ENCODE peak calls at places on chromosomes 13 and 19, in nine cellular contexts. P, H, B, C, L, U, N, M and Y are unnamed samples.

GRCh38 chr19:39247701-39248664 is 673 bp downstream of the IFNL4 start:
- DNase-seq in B (no peak), H (peak; percentile 53), P (no peak), L (no peak), U (peak; percentile 67), N (no peak), M (peak; percentile 8), C (no peak), Y (peak; percentile 47)

GRCh38 chr13:110624766-110625756 is 9.7 kb downstream of the NAXD start:
- DNase-seq in M (no peak), C (no peak), U (peak; percentile 81), N (no peak), P (no peak), B (no peak), L (no peak), H (no peak), Y (no peak)

GRCh38 chr19:15629003-15629880 is 11.5 kb upstream of the CYP4F3 start:
- DNase-seq in L (peak; percentile 64), M (peak; percentile 53), P (peak; percentile 83), C (peak; percentile 86), H (peak; percentile 69), U (peak; percentile 5), B (peak; percentile 38), N (peak; percentile 19), Y (no peak)

GRCh38 chr13:110274687-110275086 is 32.3 kb downstream of the COL4A1 start:
- DNase-seq in B (no peak), L (no peak), N (no peak), H (peak; percentile 18), U (peak; percentile 38), P (no peak), M (no peak), C (no peak), Y (no peak)

GRCh38 chr19:28184997-28185396 is 1028.0 kb downstream of the UQCRFS1 start:
- DNase-seq in H (peak; percentile 46), L (no peak), P (no peak), N (no peak), B (no peak), C (no peak), U (no peak), M (no peak), Y (peak; percentile 11)

GRCh38 chr13:95698047-95698749 is 21.3 kb downstream of the DNAJC3 start:
- DNase-seq in B (no peak), H (peak; percentile 40), N (peak; percentile 17), L (peak; percentile 40), M (peak; percentile 28), C (no peak), P (peak; percentile 36), U (no peak), Y (peak; percentile 29)

GRCh38 chr13:77398825-77399620 is 72.1 kb upstream of the MYCBP2 start:
- DNase-seq in U (no peak), H (no peak), B (no peak), N (no peak), P (no peak), C (no peak), M (no peak), L (no peak), Y (no peak)

GRCh38 chr13:60623131-60623530 is 226.1 kb downstream of the TDRD3 start:
- DNase-seq in H (no peak), N (no peak), M (no peak), C (no peak), P (no peak), L (peak; percentile 16), U (no peak), B (no peak), Y (no peak)

GRCh38 chr13:101305981-101306411 is 110.3 kb downstream of the NALCN start:
- DNase-seq in L (no peak), M (no peak), P (no peak), N (no peak), U (no peak), H (no peak), C (no peak), B (no peak), Y (no peak)

GRCh38 chr19:10151521-10151920 is 31.8 kb upstream of the EIF3G start:
- DNase-seq in B (no peak), H (no peak), U (no peak), M (no peak), P (no peak), L (no peak), C (no peak), N (no peak), Y (no peak)

GRCh38 chr19:48714759-48715261 is 4.7 kb downstream of the MAMSTR start:
- DNase-seq in U (no peak), P (no peak), L (no peak), N (no peak), M (no peak), H (no peak), B (no peak), C (no peak), Y (no peak)

GRCh38 chr13:110648848-110649421 is 33.6 kb downstream of the NAXD start:
- DNase-seq in L (no peak), P (no peak), C (no peak), B (no peak), M (no peak), H (no peak), N (no peak), U (peak; percentile 50), Y (no peak)

GRCh38 chr13:31851201-31851600 is 111.9 kb downstream of the RXFP2 start:
- DNase-seq in U (no peak), H (no peak), N (no peak), M (no peak), C (no peak), L (no peak), B (no peak), P (no peak), Y (no peak)

GRCh38 chr19:52662631-52663030 is 24.5 kb upstream of the ZNF83 start:
- DNase-seq in P (no peak), L (peak; percentile 88), N (no peak), C (no peak), B (no peak), U (no peak), M (no peak), H (no peak), Y (no peak)

GRCh38 chr19:16022251-16022650 is 54.0 kb upstream of the TPM4 start:
- DNase-seq in N (no peak), U (no peak), B (no peak), L (no peak), C (peak; percentile 29), P (no peak), M (no peak), H (no peak), Y (no peak)

GRCh38 chr13:25743426-25743825 is 308.4 kb downstream of the SHISA2 start:
- DNase-seq in B (no peak), C (no peak), N (no peak), U (no peak), P (no peak), M (no peak), L (peak; percentile 11), H (no peak), Y (no peak)

GRCh38 chr13:46184277-46184699 is 2.3 kb upstream of the LCP1 start:
- DNase-seq in C (no peak), H (peak; percentile 22), M (peak; percentile 19), N (no peak), B (peak; percentile 23), P (peak; percentile 31), U (peak; percentile 66), L (no peak), Y (peak; percentile 35)

GRCh38 chr19:30222993-30223865 is 149.0 kb upstream of the ZNF536 start:
- DNase-seq in B (peak; percentile 22), P (no peak), N (no peak), U (peak; percentile 78), M (no peak), L (no peak), H (no peak), C (no peak), Y (no peak)
- H3K4me3 ChIP-seq in B (no peak overlapping the region), P (no peak overlapping the region), N (no peak overlapping the region), U (peak overlapping the region; percentile 35), M (no peak overlapping the region), L (no peak overlapping the region), H (no peak overlapping the region), C (no peak overlapping the region), Y (no peak overlapping the region)

DNA sequence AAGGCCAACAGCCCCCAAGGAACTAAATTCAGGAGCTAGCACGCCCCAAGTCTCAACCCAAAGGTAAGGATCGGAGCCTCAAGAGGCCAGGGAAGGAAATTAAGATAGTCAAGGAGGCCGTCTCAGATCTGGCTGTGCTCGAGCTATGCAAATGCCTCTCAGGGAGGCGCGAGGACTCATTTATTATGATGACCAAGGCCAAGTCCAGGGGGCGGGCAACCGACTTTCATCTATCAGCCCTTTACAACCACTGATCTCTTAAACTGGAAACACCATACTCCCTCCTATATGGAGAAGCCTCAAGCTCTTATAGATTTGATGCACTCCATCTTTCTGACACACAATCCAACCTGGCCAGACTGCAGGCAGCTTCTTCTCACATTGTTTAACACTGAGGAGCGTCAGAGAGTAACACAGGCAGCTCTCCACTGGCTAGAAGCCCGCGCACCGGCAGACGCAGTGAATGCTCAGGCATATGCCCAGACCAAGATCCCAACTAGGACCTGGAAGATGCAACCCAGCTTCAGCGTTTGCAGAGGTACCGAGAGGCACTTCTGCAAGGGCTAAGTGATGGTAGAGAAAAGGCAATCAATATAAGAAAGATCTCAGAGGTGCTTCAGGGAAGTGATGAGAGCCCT is 9.6 kb upstream of the SLC15A1 start:
- DNase-seq in N (no peak), C (no peak), B (no peak), M (no peak), U (no peak), H (no peak), L (no peak), P (no peak), Y (no peak)
- H3K4me3 ChIP-seq in N (peak overlapping the region; percentile 14), C (peak overlapping the region; percentile 40), B (peak overlapping the region; percentile 22), M (peak overlapping the region; percentile 15), U (no peak overlapping the region), H (peak overlapping the region; percentile 61), L (no peak overlapping the region), P (no peak overlapping the region), Y (no peak overlapping the region)

DNA sequence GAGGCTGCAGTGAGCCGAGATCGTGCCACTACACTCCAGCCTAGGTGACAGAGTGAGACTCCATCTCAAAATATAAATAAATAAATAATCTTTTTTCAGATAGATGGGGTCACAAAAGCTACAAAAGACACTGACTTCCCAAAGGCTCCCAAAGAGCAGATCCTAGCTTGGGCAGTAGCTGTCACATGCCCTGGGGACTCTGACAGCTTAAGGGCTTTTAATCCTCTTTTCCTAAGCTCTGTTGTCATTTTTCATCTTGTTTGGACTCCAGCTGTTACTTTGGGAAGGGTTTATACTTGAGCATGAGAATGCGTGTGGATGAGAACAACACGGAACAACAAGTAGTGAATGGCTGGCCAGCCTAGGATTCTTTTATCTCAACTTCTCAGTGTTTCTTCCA is 231.7 kb downstream of the MZT1 start:
- DNase-seq in P (no peak), U (peak; percentile 63), H (no peak), L (no peak), M (no peak), N (no peak), B (no peak), C (no peak), Y (no peak)
- H3K4me3 ChIP-seq in P (no peak overlapping the region), U (no peak overlapping the region), H (no peak overlapping the region), L (no peak overlapping the region), M (no peak overlapping the region), N (no peak overlapping the region), B (no peak overlapping the region), C (no peak overlapping the region), Y (no peak overlapping the region)

GRCh38 chr19:20471441-20471840 is 94.1 kb downstream of the ZNF737 start:
- DNase-seq in H (no peak), B (no peak), C (no peak), N (no peak), M (no peak), L (no peak), U (no peak), P (no peak), Y (no peak)

GRCh38 chr19:20470345-20471119 is 95.0 kb downstream of the ZNF737 start:
- DNase-seq in P (no peak), M (no peak), N (no peak), U (no peak), B (no peak), L (no peak), H (no peak), C (no peak), Y (no peak)

GRCh38 chr19:20472854-20473253 is 92.7 kb downstream of the ZNF737 start:
- DNase-seq in P (no peak), U (no peak), M (no peak), H (peak; percentile 0), L (no peak), N (no peak), B (no peak), C (no peak), Y (no peak)
- H3K4me3 ChIP-seq in P (no peak overlapping the region), U (no peak overlapping the region), M (no peak overlapping the region), H (no peak overlapping the region), L (no peak overlapping the region), N (no peak overlapping the region), B (no peak overlapping the region), C (no peak overlapping the region), Y (no peak overlapping the region)